ENCODE peak calls at places on chromosome 2, in nine cellular contexts. W is stimulated activated naive CD8-positive, alpha-beta T cell treated with anti-CD3 and anti-CD28 coated beads, Interleukin-15, Interleukin-2, amounts not matched to agents 100 U/mL and 50 U/mL, for 24 hours; H is NCI-H1417; O is dorsolateral prefrontal cortex; F is IMR-90; B is NCI-H345; S is activated CD4-positive, alpha-beta T cell treated with anti-CD3 and anti-CD28 coated beads, Interleukin-2, amount 50 U/mL, for 24 hours; R is COLO829; X is Calu3. A is an unnamed sample.

GRCh38 chr2:202121532-202122166 is 48.6 kb downstream of the KIAA2012 start:
- DNase-seq in B (no peak), X (no peak), F (no peak), W (no peak), O (no peak), R (no peak), H (no peak), S (no peak), A (no peak)

GRCh38 chr2:20378891-20379519 is 28.4 kb upstream of the PUM2 start:
- DNase-seq in S (no peak), H (peak; percentile 41), O (peak; percentile 80), B (peak; percentile 34), X (peak; percentile 83), W (no peak), R (peak; percentile 38), F (peak; percentile 86), A (peak; percentile 90)

GRCh38 chr2:236969767-236970655 is 115.7 kb upstream of the COPS8 start:
- DNase-seq in X (no peak), H (no peak), R (no peak), F (no peak), W (peak; percentile 41), O (no peak), S (peak; percentile 2), B (no peak), A (no peak)

GRCh38 chr2:158533009-158533408 is 76.3 kb downstream of the PKP4 start:
- DNase-seq in W (no peak), R (no peak), O (no peak), F (no peak), S (no peak), H (no peak), B (no peak), X (no peak), A (no peak)

GRCh38 chr2:226187601-226188000 is 612.0 kb downstream of the IRS1 start:
- DNase-seq in O (no peak), R (no peak), B (no peak), H (no peak), X (no peak), F (peak; percentile 95), W (no peak), S (no peak), A (no peak)

GRCh38 chr2:132662742-132663141 is 7.3 kb downstream of the LYPD1 start:
- DNase-seq in B (no peak), S (no peak), O (no peak), F (peak; percentile 91), H (no peak), R (no peak), W (no peak), X (no peak), A (no peak)

GRCh38 chr2:215660687-215661086 is 224.8 kb upstream of the FN1 start:
- DNase-seq in O (no peak), F (peak; percentile 98), W (no peak), H (no peak), X (no peak), R (no peak), S (no peak), B (no peak), A (no peak)

GRCh38 chr2:1503471-1504310 is 90.4 kb downstream of the TPO start:
- DNase-seq in S (no peak), B (no peak), W (no peak), R (no peak), H (no peak), F (no peak), X (no peak), O (no peak), A (no peak)

GRCh38 chr2:1976112-1976511 is 231.8 kb upstream of the PXDN start:
- DNase-seq in F (no peak), O (no peak), H (no peak), X (no peak), R (no peak), W (no peak), S (no peak), B (no peak), A (no peak)

GRCh38 chr2:100520224-100520623 is 42.6 kb upstream of the PDCL3 start:
- DNase-seq in W (no peak), R (no peak), X (peak; percentile 3), S (no peak), B (no peak), O (no peak), H (no peak), F (no peak), A (no peak)

GRCh38 chr2:165778187-165778556 is 15.9 kb downstream of the GALNT3 start:
- DNase-seq in F (no peak), R (no peak), O (no peak), H (no peak), B (no peak), W (no peak), X (no peak), S (no peak), A (no peak)

GRCh38 chr2:74482801-74483674 is at the start of the genes CCDC142 and TTC31:
- DNase-seq in F (peak; percentile 93), W (peak; percentile 94), X (peak; percentile 94), O (peak; percentile 97), R (peak; percentile 89), S (peak; percentile 94), B (peak; percentile 94), H (peak; percentile 99), A (peak; percentile 97)

GRCh38 chr2:26469092-26469710 is 8.7 kb downstream of the OTOF start:
- DNase-seq in S (peak; percentile 52), W (peak; percentile 75), H (peak; percentile 11), B (peak; percentile 27), F (peak; percentile 59), R (peak; percentile 45), O (no peak), X (peak; percentile 72), A (peak; percentile 85)

GRCh38 chr2:235270951-235271350 is 222.9 kb upstream of the AGAP1 start:
- DNase-seq in B (no peak), R (no peak), W (peak; percentile 61), X (peak; percentile 43), F (peak; percentile 70), O (no peak), H (no peak), S (peak; percentile 19), A (no peak)

GRCh38 chr2:182949572-182950189 is 83.2 kb upstream of the FRZB start:
- DNase-seq in R (no peak), F (peak; percentile 30), O (no peak), B (peak; percentile 67), H (peak; percentile 4), X (peak; percentile 9), S (no peak), W (no peak), A (peak; percentile 61)

GRCh38 chr2:161918692-161919091 is 155.3 kb downstream of the DPP4 start:
- DNase-seq in O (no peak), B (no peak), X (no peak), F (no peak), S (no peak), R (no peak), W (no peak), H (no peak), A (no peak)

GRCh38 chr2:230751062-230751461 is 38.4 kb downstream of the CAB39 start:
- DNase-seq in R (no peak), W (no peak), F (peak; percentile 88), B (no peak), X (no peak), H (no peak), S (peak; percentile 17), O (no peak), A (no peak)

GRCh38 chr2:218761795-218762194 is 20.2 kb upstream of the CYP27A1 start:
- DNase-seq in X (no peak), R (no peak), S (no peak), B (no peak), W (no peak), H (no peak), O (no peak), F (no peak), A (no peak)

GRCh38 chr2:85231242-85231805 is 96.5 kb downstream of the TGOLN2 start:
- DNase-seq in X (no peak), S (no peak), R (no peak), F (no peak), H (no peak), W (no peak), B (no peak), O (no peak), A (no peak)

A was measured in SK-MEL-5.